ENCODE peak calls at places on chromosomes 2 and 18, in five cellular contexts. Z, D, L, Y and C are unnamed samples.
A peak's percentile ranks its signal among the peaks of the same experiment; 100 is the strongest.

GRCh38 chr2:45611020-45611737 is at the start of gene SRBD1:
- DNase-seq in L (peak; percentile 97), D (peak; percentile 94), Y (peak; percentile 90), Z (peak; percentile 97), C (peak; percentile 95)

GRCh38 chr2:129762386-129763189 is 216.9 kb upstream of the RAB6C start:
- DNase-seq in D (no peak), L (peak; percentile 14), Y (no peak), Z (no peak), C (no peak)

GRCh38 chr2:35973132-35973736 is 382.3 kb upstream of the CRIM1 start:
- DNase-seq in L (no peak), Y (no peak), Z (peak; percentile 57), D (peak; percentile 43), C (peak; percentile 22)

GRCh38 chr2:69616755-69617154 is 26.8 kb downstream of the AAK1 start:
- DNase-seq in Y (no peak), L (no peak), Z (peak; percentile 9), D (peak; percentile 47), C (no peak)

GRCh38 chr2:121211689-121212151 is 73.3 kb downstream of the TFCP2L1 start:
- DNase-seq in L (no peak), D (no peak), Y (no peak), Z (no peak), C (no peak)

GRCh38 chr2:203301667-203302066 is 26.5 kb upstream of the ABI2 start:
- DNase-seq in D (no peak), L (no peak), Y (no peak), Z (no peak), C (no peak)

GRCh38 chr2:219633276-219634065 is 6.0 kb downstream of the SLC4A3 start:
- DNase-seq in D (no peak), Y (no peak), L (no peak), Z (no peak), C (no peak)

GRCh38 chr2:144522741-144523605 is 3.1 kb upstream of the ZEB2 start:
- DNase-seq in Z (peak; percentile 41), Y (peak; percentile 64), D (no peak), L (peak; percentile 52), C (no peak)

GRCh38 chr2:97808816-97809215 is 95.4 kb downstream of the ZAP70 start:
- DNase-seq in Z (no peak), L (no peak), D (peak; percentile 4), Y (no peak), C (no peak)

GRCh38 chr18:61531182-61531581 is 198.0 kb downstream of the CDH20 start:
- DNase-seq in D (no peak), Z (no peak), Y (no peak), L (no peak), C (no peak)

GRCh38 chr18:34444622-34445021 is 219.9 kb upstream of the NOL4 start:
- DNase-seq in D (no peak), Y (no peak), L (no peak), Z (no peak), C (no peak)

GRCh38 chr2:37287966-37288365 is 36.7 kb downstream of the PRKD3 start:
- DNase-seq in D (no peak), L (no peak), Z (no peak), Y (no peak), C (peak; percentile 54)

GRCh38 chr2:177255227-177255601 is 9.3 kb downstream of the NFE2L2 start:
- DNase-seq in Z (no peak), Y (no peak), D (no peak), L (no peak), C (no peak)

GRCh38 chr2:195212586-195212985 is 444.4 kb upstream of the SLC39A10 start:
- DNase-seq in Z (no peak), Y (no peak), L (no peak), D (no peak), C (no peak)

GRCh38 chr2:195051401-195051800 is 605.6 kb upstream of the SLC39A10 start:
- DNase-seq in D (peak; percentile 56), Y (no peak), L (no peak), Z (no peak), C (no peak)

GRCh38 chr2:46690825-46691224 is 211.5 kb downstream of the TMEM247 start:
- DNase-seq in D (peak; percentile 96), Z (peak; percentile 80), L (no peak), Y (peak; percentile 30), C (no peak)

GRCh38 chr18:70072678-70073077 is 125.0 kb upstream of the CD226 start:
- DNase-seq in Z (peak; percentile 16), Y (no peak), D (peak; percentile 47), L (no peak), C (no peak)

GRCh38 chr2:118294063-118294462 is 205.8 kb downstream of the INSIG2 start:
- DNase-seq in Y (no peak), L (no peak), Z (no peak), D (no peak), C (peak; percentile 28)

GRCh38 chr2:188089896-188090295 is 201.8 kb upstream of the GULP1 start:
- DNase-seq in Y (no peak), D (peak; percentile 39), Z (peak; percentile 66), L (no peak), C (no peak)

DNA sequence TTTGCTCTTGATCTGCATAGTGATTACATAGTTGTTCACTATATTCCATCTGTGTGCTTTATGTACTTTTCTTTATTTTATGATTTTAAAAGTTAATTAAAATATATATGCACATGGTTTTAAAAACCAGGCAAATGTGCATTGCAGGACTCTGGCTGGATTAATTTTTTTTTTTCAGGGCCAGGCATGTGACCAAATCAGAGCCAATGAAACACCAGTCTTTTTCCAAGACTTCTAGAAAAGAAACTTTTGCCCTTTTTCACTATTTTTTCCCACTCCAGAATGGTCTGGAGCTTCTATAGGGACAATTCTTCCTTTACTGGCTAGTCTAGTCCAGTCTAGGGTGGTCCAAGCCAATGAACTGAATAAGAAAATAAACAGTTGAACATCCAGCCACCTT is 198.1 kb upstream of the FBXO11 start:
- DNase-seq in D (no peak), L (no peak), Z (no peak), Y (no peak), C (no peak)
- H2AFZ ChIP-seq in D (no peak overlapping the region), L (no peak overlapping the region), Z (peak overlapping the region; percentile 44), Y (peak overlapping the region; percentile 34), C (no peak overlapping the region)

GRCh38 chr2:43019536-43020183 is 206.7 kb downstream of the ZFP36L2 start:
- DNase-seq in Z (no peak), D (no peak), Y (no peak), L (no peak), C (no peak)

GRCh38 chr2:43019025-43019367 is 207.4 kb downstream of the ZFP36L2 start:
- DNase-seq in Y (no peak), Z (no peak), D (no peak), L (no peak), C (no peak)

GRCh38 chr2:43020990-43021677 is 205.3 kb downstream of the ZFP36L2 start:
- DNase-seq in L (no peak), Y (no peak), Z (no peak), D (peak; percentile 9), C (no peak)

GRCh38 chr2:43020296-43020695 is 206.1 kb downstream of the ZFP36L2 start:
- DNase-seq in Z (no peak), D (no peak), Y (no peak), L (no peak), C (no peak)

DNA sequence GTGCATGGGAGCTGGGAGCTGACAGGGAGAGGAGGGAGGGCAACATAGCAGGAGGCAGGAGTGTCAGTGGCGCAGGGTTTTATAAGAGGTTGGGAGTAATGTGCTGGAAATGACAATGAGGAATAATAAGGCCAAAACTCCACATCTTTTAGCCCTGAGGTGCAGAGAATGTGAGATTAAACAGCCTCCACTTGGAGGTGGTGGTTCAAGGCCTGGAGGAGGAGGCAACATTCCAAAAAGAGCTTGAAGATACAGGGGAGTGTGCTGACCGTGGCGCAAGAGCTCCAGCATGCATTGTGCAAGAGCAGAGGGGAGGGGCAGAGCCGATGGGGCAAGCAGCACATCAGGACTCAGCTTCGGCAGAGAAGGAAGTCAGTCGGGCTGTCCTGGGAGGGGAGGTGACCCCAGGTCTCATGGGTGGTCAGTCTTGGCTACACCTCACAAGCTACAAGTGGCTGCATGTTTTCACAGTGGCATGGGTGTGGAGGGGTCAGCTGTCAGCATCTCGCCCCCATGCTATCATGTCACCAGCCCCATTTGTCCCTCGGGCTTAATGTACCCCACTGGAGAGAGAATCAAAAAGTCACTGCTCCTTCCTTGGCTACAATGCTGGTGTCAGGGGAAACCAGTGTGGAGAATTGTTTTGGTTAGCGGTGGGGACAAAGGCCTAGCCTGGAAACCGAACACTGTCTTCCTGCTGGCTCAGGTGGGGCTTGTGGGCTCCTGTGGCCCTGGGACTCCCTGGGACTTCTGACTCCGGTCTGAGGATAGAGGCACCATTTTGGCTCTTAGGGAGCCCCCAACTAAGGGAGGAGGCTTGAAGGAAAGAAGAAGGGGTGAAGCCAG is 208.0 kb downstream of the ZFP36L2 start:
- DNase-seq in Z (peak; percentile 89), D (peak; percentile 58), L (no peak), Y (no peak), C (no peak)
- H2AFZ ChIP-seq in Z (peak overlapping the region; percentile 69), D (peak overlapping the region; percentile 10), L (no peak overlapping the region), Y (peak overlapping the region; percentile 42), C (no peak overlapping the region)

GRCh38 chr2:151032741-151033152 is 228.9 kb downstream of the RBM43 start:
- DNase-seq in Y (no peak), L (no peak), Z (peak; percentile 93), D (peak; percentile 94), C (no peak)
- H2AFZ ChIP-seq in Y (no peak overlapping the region), L (no peak overlapping the region), Z (no peak overlapping the region), D (no peak overlapping the region), C (no peak overlapping the region)

GRCh38 chr2:132975490-132976105 is 305.6 kb upstream of the LYPD1 start:
- DNase-seq in Y (no peak), D (no peak), Z (no peak), L (no peak), C (no peak)
- H2AFZ ChIP-seq in Y (no peak overlapping the region), D (no peak overlapping the region), Z (no peak overlapping the region), L (no peak overlapping the region), C (no peak overlapping the region)

DNA sequence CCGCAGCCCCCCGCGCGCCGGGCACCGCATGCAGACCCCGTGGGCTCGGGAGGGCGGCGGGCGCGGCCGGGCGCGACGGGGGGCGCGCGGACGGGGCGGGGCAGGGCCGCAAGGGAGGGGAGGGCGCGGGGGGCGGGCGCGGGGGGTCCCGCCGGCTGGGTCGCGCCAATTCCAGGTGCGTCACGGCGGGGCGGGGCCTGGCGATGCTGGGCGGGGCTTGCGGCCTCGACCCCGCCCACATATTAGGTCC is 241 bp downstream of the ING5 start:
- DNase-seq in L (no peak), Y (peak; percentile 88), D (no peak), Z (no peak), C (peak; percentile 77)
- H2AFZ ChIP-seq in L (no peak overlapping the region), Y (no peak overlapping the region), D (no peak overlapping the region), Z (no peak overlapping the region), C (no peak overlapping the region)

GRCh38 chr2:233964581-233964980 is 47.4 kb downstream of the TRPM8 start:
- DNase-seq in Z (peak; percentile 4), D (peak; percentile 88), L (no peak), Y (no peak), C (no peak)

GRCh38 chr2:233961905-233962304 is 44.7 kb downstream of the TRPM8 start:
- DNase-seq in Z (no peak), L (no peak), Y (no peak), D (no peak), C (no peak)

GRCh38 chr2:233967163-233967562 is 50.0 kb downstream of the TRPM8 start:
- DNase-seq in Z (no peak), D (no peak), Y (no peak), L (no peak), C (no peak)

GRCh38 chr2:233966388-233966787 is 49.2 kb downstream of the TRPM8 start:
- DNase-seq in D (no peak), Z (peak; percentile 14), L (no peak), Y (no peak), C (no peak)

GRCh38 chr2:233965032-233965614 is 48.0 kb downstream of the TRPM8 start:
- DNase-seq in D (peak; percentile 42), Z (no peak), L (no peak), Y (no peak), C (no peak)
- H2AFZ ChIP-seq in D (no peak overlapping the region), Z (no peak overlapping the region), L (no peak overlapping the region), Y (no peak overlapping the region), C (no peak overlapping the region)